ENCODE peak calls at places on chromosomes 5 and 9, in seven cellular contexts. A, Z, G, O, P, B and Y are unnamed samples.

GRCh38 chr5:156411131-156411727 is 84.3 kb downstream of the SGCD start:
- DNase-seq in A (no peak), Z (no peak), G (peak), O (peak), P (no peak), B (peak), Y (peak)

GRCh38 chr9:127537792-127538191 is 74.3 kb upstream of the STXBP1 start:
- DNase-seq in A (no peak), Z (no peak), G (no peak), O (no peak), P (no peak), B (no peak), Y (no peak)

GRCh38 chr9:97773723-97774122 is 76.6 kb upstream of the XPA start:
- DNase-seq in A (peak), Z (no peak), G (no peak), O (peak), P (no peak), B (peak), Y (peak)

GRCh38 chr9:18359335-18359734 is 114.6 kb upstream of the ADAMTSL1 start:
- DNase-seq in A (no peak), Z (no peak), G (no peak), O (peak), P (peak), B (peak), Y (peak)

GRCh38 chr5:111984044-111984443 is 227.1 kb upstream of the NREP start:
- DNase-seq in A (no peak), Z (no peak), G (no peak), O (peak), P (peak), B (peak), Y (peak)

GRCh38 chr9:20940447-20941176 is 90.8 kb downstream of the HACD4 start:
- DNase-seq in A (no peak), Z (no peak), G (no peak), O (peak), P (no peak), B (no peak), Y (peak)

GRCh38 chr5:61765471-61765870 is 433.4 kb downstream of the ZSWIM6 start:
- DNase-seq in A (no peak), Z (no peak), G (no peak), O (no peak), P (no peak), B (no peak), Y (no peak)

GRCh38 chr9:137067860-137068538 is 2.4 kb downstream of the SAPCD2 start:
- DNase-seq in A (no peak), Z (peak), G (peak), O (peak), P (peak), B (peak), Y (peak)

GRCh38 chr5:88830567-88830966 is 52.4 kb downstream of the MEF2C start:
- DNase-seq in A (no peak), Z (no peak), G (no peak), O (peak), P (no peak), B (peak), Y (no peak)

GRCh38 chr5:31470608-31471007 is 61.3 kb downstream of the DROSHA start:
- DNase-seq in A (no peak), Z (no peak), G (no peak), O (peak), P (no peak), B (peak), Y (peak)

GRCh38 chr9:2228132-2228531 is 213.0 kb downstream of the SMARCA2 start:
- DNase-seq in A (no peak), Z (peak), G (peak), O (no peak), P (no peak), B (no peak), Y (no peak)

GRCh38 chr9:93960221-93960970 is 5.2 kb upstream of the BARX1 start:
- DNase-seq in A (no peak), Z (peak), G (peak), O (no peak), P (no peak), B (no peak), Y (no peak)

GRCh38 chr5:68382640-68383039 is 167.1 kb downstream of the PIK3R1 start:
- DNase-seq in A (no peak), Z (no peak), G (no peak), O (no peak), P (peak), B (no peak), Y (peak)

GRCh38 chr5:66829826-66830225 is 233.6 kb downstream of the MAST4 start:
- DNase-seq in A (peak), Z (no peak), G (no peak), O (peak), P (peak), B (peak), Y (peak)

GRCh38 chr5:174531782-174532191 is 192.6 kb upstream of the MSX2 start:
- DNase-seq in A (peak), Z (no peak), G (no peak), O (no peak), P (no peak), B (no peak), Y (no peak)

GRCh38 chr5:105504-106080 is 13.6 kb downstream of the PLEKHG4B start:
- DNase-seq in A (no peak), Z (no peak), G (no peak), O (no peak), P (no peak), B (no peak), Y (no peak)

GRCh38 chr5:68818870-68819269 is 274.9 kb upstream of the SLC30A5 start:
- DNase-seq in A (no peak), Z (no peak), G (no peak), O (no peak), P (no peak), B (no peak), Y (no peak)

GRCh38 chr9:108445431-108446018 is 410.3 kb downstream of the ACTL7B start:
- DNase-seq in A (no peak), Z (no peak), G (peak), O (no peak), P (peak), B (no peak), Y (no peak)

GRCh38 chr5:175712313-175712680 is 54.4 kb downstream of the HRH2 start:
- DNase-seq in A (no peak), Z (peak), G (no peak), O (no peak), P (no peak), B (no peak), Y (no peak)

GRCh38 chr5:501040-501832 is 23.0 kb downstream of the SLC9A3 start:
- DNase-seq in A (peak), Z (peak), G (no peak), O (no peak), P (no peak), B (no peak), Y (no peak)

GRCh38 chr5:154646841-154647759 is 108.1 kb upstream of the LARP1 start:
- DNase-seq in A (peak), Z (peak), G (peak), O (peak), P (peak), B (peak), Y (peak)

GRCh38 chr9:68685770-68686169 is 19.3 kb upstream of the PIP5K1B start:
- DNase-seq in A (no peak), Z (no peak), G (no peak), O (no peak), P (no peak), B (no peak), Y (no peak)

GRCh38 chr5:128597151-128597550 is 59.1 kb upstream of the FBN2 start:
- DNase-seq in A (no peak), Z (peak), G (no peak), O (no peak), P (no peak), B (no peak), Y (no peak)

GRCh38 chr9:37574241-37574721 is 1.9 kb downstream of the FBXO10 start:
- DNase-seq in A (no peak), Z (no peak), G (peak), O (peak), P (no peak), B (peak), Y (peak)

GRCh38 chr9:4604678-4605095 is 57.4 kb upstream of the PLPP6 start:
- DNase-seq in A (peak), Z (peak), G (peak), O (peak), P (peak), B (peak), Y (peak)

GRCh38 chr9:123960965-123961364 is 31.0 kb upstream of the DENND1A start:
- DNase-seq in A (no peak), Z (no peak), G (no peak), O (no peak), P (no peak), B (no peak), Y (no peak)

GRCh38 chr5:67350185-67350584 is 153.6 kb upstream of the CD180 start:
- DNase-seq in A (no peak), Z (no peak), G (no peak), O (peak), P (no peak), B (no peak), Y (no peak)

GRCh38 chr5:10235350-10235749 is 14.3 kb downstream of the ATPSCKMT start:
- DNase-seq in A (no peak), Z (peak), G (no peak), O (no peak), P (no peak), B (peak), Y (peak)

GRCh38 chr9:69028754-69029153 is 6.8 kb upstream of the FXN start:
- DNase-seq in A (no peak), Z (no peak), G (no peak), O (peak), P (no peak), B (peak), Y (no peak)

GRCh38 chr9:114988962-114989599 is 58.7 kb upstream of the TNFSF8 start:
- DNase-seq in A (no peak), Z (no peak), G (peak), O (peak), P (peak), B (no peak), Y (no peak)

GRCh38 chr5:109309326-109310063 is 100.3 kb downstream of the PJA2 start:
- DNase-seq in A (no peak), Z (no peak), G (no peak), O (no peak), P (no peak), B (no peak), Y (no peak)

GRCh38 chr5:178460598-178461425 is 129.4 kb downstream of the COL23A1 start:
- DNase-seq in A (no peak), Z (peak), G (peak), O (peak), P (no peak), B (peak), Y (peak)

GRCh38 chr9:79573697-79573976 is 1.9 kb downstream of the TLE4 start:
- DNase-seq in A (no peak), Z (no peak), G (peak), O (no peak), P (peak), B (peak), Y (no peak)

GRCh38 chr5:113084402-113085083 is 107.9 kb downstream of the DCP2 start:
- DNase-seq in A (no peak), Z (no peak), G (no peak), O (no peak), P (no peak), B (no peak), Y (no peak)
- TF ChIP-seq CTCF in A (no peak), Z (no peak), G (no peak), O (no peak), P (no peak), B (no peak), Y (no peak)

GRCh38 chr5:106849266-106849665 is 821.5 kb downstream of the EFNA5 start:
- DNase-seq in A (no peak), Z (no peak), G (no peak), O (no peak), P (no peak), B (no peak), Y (no peak)

DNA sequence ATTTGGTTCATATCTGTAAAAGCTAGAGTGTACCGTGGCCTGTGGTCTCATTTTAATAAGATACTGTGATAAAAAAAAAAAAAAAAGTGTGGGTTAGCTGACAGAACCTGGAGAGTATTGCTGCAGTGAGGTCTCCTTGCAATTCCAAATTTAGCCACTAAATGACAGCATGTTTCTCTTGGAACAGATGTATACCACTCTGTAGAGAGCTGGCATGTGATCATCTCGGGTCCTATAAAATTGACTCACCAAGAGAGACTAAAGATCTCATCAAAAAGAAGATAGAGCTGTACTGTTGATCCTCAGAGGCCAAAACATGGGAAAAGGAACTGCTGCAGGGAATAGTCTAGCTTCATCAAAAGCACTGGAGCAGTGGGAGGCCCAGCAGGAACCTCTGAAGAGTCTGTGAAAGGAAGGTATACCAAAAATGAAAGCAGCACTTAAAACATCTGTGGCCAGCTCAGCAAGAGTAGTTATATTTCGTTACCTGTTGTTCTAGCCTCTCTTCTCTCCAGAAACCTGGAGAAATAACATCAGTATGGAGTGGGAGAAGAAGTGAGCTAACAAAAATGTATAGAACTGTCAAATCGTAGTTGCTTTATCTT is 826.8 kb downstream of the EFNA5 start:
- DNase-seq in A (no peak), Z (no peak), G (peak), O (no peak), P (peak), B (peak), Y (no peak)
- TF ChIP-seq CTCF in A (peak), Z (peak), G (peak), O (peak), P (peak), B (peak), Y (no peak)

GRCh38 chr5:159419567-159419966 is 89.3 kb upstream of the IL12B start:
- DNase-seq in A (no peak), Z (no peak), G (no peak), O (no peak), P (no peak), B (no peak), Y (no peak)
- TF ChIP-seq CTCF in A (peak), Z (no peak), G (no peak), O (no peak), P (no peak), B (peak), Y (no peak)

GRCh38 chr5:43646997-43647396 is 44.0 kb downstream of the NNT start:
- DNase-seq in A (no peak), Z (no peak), G (no peak), O (peak), P (no peak), B (peak), Y (peak)
- TF ChIP-seq CTCF in A (peak), Z (no peak), G (no peak), O (peak), P (peak), B (peak), Y (peak)

DNA sequence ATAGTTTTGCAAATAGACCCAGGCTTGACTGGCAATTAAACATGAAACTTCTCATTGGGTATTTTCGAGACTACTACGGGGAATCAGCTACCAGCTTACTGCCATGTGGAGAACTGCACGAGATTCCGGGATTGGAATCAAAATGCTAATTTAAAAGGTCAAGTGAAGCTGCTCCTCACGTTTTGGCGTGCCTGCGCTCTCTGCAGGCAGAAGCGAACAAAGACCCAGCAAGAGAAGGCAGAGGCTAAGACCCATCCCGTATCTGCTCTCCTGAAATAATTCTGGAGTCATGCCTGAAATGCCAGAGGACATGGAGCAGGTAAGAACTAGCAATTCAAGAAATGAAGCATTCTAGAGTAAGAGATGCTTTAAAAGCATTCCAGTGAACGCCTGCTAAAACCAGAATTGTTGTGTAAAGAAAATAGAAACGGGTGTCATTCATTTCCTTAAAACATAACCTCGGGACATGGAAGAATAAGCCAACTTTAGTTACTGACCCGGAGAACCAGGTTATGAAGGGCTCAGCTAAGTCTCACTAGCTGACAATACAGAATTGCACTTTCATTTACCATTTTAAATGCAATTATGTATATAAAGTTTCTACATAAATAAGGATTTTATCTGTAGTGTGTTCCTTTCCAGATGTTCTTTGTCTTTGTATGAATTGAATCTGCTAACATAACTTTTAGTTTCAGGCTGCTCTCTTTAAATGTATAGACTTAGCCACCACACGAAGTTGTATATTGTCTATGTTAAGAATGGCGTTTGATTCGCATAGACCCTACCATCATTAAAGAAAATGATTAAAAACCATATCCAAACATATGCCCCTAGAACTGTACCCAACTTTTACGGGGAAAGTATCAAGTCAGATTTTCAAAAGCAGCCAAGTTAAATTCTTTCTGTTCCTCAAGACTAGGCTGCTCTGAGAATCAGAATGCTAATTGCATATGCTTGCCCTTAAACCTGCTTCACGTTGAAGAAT is 2.0 kb upstream of the MAT2B start:
- DNase-seq in A (peak), Z (peak), G (peak), O (peak), P (peak), B (peak), Y (peak)
- TF ChIP-seq CTCF in A (peak), Z (no peak), G (peak), O (peak), P (peak), B (peak), Y (peak)

GRCh38 chr5:147509710-147510651 is at the start of gene DPYSL3:
- DNase-seq in A (no peak), Z (peak), G (peak), O (peak), P (peak), B (peak), Y (peak)
- TF ChIP-seq CTCF in A (peak), Z (no peak), G (peak), O (peak), P (no peak), B (peak), Y (peak)

GRCh38 chr9:35510745-35511428 is 21.0 kb downstream of the RUSC2 start:
- DNase-seq in A (peak), Z (no peak), G (peak), O (peak), P (peak), B (peak), Y (peak)
- TF ChIP-seq CTCF in A (peak), Z (no peak), G (peak), O (peak), P (peak), B (peak), Y (peak)

DNA sequence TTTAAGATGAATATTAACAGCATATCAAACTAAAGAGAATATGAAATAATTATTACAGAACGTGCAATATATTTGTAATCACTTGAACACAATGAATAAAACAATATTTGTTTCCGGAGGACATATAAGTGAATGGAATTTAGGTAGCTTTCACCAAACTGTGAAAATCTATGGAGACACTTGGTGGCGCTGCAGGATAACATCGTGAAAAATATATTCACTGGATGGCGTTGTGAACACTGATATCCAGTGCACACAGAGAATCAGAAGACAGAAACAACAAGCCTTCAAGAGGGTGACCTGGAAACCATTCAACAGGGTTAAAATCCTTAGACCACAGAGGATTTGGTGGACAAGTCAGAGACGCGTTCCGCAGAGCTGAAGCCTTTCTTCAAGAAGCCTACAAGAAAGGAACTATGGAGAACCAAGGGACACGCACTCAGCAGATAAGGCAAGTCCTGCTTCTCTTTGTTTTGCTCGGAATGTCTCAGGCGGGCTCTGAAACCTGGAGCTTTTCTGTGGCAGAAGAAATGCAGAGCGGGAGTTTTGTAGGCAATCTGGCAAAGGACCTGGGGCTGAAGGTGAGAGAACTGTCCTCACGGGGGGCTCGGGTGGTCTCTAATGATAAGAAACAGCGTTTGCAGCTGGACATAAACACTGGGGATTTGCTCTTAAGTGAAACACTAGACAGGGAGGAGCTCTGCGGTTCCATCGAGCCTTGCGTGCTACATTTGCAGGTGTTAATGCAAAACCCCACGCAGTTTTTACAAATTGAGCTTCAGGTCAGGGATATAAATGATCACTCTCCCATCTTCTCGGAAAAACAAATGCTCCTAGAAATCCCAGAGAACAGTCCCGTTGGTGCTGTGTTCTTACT is at the start of gene PCDHB11:
- DNase-seq in A (no peak), Z (peak), G (no peak), O (no peak), P (peak), B (no peak), Y (no peak)
- TF ChIP-seq CTCF in A (no peak), Z (peak), G (peak), O (no peak), P (no peak), B (no peak), Y (no peak)

DNA sequence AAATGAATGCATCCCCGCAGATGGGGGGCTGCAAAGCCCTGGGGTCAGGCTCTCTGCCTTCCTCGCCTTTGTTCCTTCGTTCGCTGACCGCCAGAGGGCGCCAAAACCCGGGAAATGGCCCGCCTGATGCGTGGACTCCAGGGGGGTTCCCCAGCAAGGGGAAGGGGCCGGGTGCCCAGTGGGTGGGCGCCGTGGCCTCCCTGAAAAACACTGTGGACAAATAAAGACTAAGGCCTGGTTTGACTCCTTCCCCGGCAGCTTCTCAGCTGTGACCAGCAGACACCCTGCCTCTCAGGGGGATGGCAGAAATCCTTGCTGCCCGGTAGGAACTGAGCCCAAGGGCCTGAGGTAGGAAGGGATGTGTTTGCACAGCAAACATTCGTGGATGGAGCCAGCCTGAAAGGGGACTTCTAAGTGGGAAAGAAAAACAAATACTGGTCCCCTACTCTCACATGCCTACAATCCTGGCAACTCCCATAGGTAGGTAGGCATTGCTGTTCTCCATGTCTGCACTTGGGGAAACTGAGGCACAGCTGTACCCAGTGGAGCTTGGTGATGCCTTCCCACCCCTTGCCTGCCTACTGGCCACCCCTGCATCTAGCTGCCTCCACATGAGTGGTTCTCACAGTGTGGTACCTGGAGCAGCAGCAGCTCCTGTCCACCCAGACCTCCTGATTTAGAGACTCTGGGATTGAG is 57.7 kb downstream of the DUSP1 start:
- DNase-seq in A (no peak), Z (peak), G (peak), O (no peak), P (no peak), B (peak), Y (no peak)
- TF ChIP-seq CTCF in A (peak), Z (peak), G (peak), O (peak), P (peak), B (peak), Y (peak)